ENCODE peak calls at places on chromosome 13, in seven cellular contexts. O is effector memory CD8-positive, alpha-beta T cell; C is gastrocnemius medialis; Q is activated T-helper 17 cell treated with anti-CD3 and anti-CD28 coated beads, Interleukin-2, amount 50 U/mL, for 72 hours; E is Right ventricle myocardium superior; M is activated CD8-positive, alpha-beta memory T cell treated with anti-CD3 and anti-CD28 coated beads, Interleukin-2, amount 10 ng/mL, durations not matched to agents 7 days and 5 days; X is naive B cell. N is an unnamed sample.

GRCh38 chr13:48094404-48094780 is 512 bp downstream of the MED4 start:
- ATAC-seq in O (peak), C (peak), Q (peak), E (peak), M (peak), X (peak), N (peak)

GRCh38 chr13:95783747-95784146 is 106.8 kb downstream of the DNAJC3 start:
- ATAC-seq in O (no peak), C (no peak), Q (no peak), E (no peak), M (no peak), X (no peak), N (no peak)

GRCh38 chr13:93559718-93560117 is 333.1 kb downstream of the GPC6 start:
- ATAC-seq in O (no peak), C (no peak), Q (no peak), E (no peak), M (no peak), X (no peak), N (no peak)

GRCh38 chr13:67136157-67136556 is 94.0 kb downstream of the PCDH9 start:
- ATAC-seq in O (no peak), C (no peak), Q (no peak), E (peak), M (no peak), X (no peak), N (no peak)

GRCh38 chr13:55403887-55404487 is 1736.7 kb upstream of the PRR20A start:
- ATAC-seq in O (no peak), C (no peak), Q (no peak), E (no peak), M (no peak), X (no peak), N (no peak)

GRCh38 chr13:29434217-29434940 is 161.1 kb downstream of the SLC7A1 start:
- ATAC-seq in O (no peak), C (no peak), Q (no peak), E (no peak), M (no peak), X (peak), N (peak)

GRCh38 chr13:27628081-27628480 is 6.4 kb downstream of the POLR1D start:
- ATAC-seq in O (no peak), C (no peak), Q (no peak), E (no peak), M (no peak), X (no peak), N (no peak)

GRCh38 chr13:44374348-44374712 is 706 bp downstream of the SERP2 start:
- ATAC-seq in O (no peak), C (no peak), Q (no peak), E (no peak), M (no peak), X (no peak), N (no peak)

GRCh38 chr13:51822106-51822840 is 18.3 kb upstream of the DHRS12 start:
- ATAC-seq in O (peak), C (no peak), Q (peak), E (no peak), M (no peak), X (no peak), N (no peak)

GRCh38 chr13:99215466-99215865 is 14.8 kb downstream of the UBAC2 start:
- ATAC-seq in O (peak), C (no peak), Q (peak), E (no peak), M (peak), X (peak), N (no peak)

GRCh38 chr13:98450495-98451167 is 126.3 kb downstream of the STK24 start:
- ATAC-seq in O (no peak), C (peak), Q (no peak), E (peak), M (peak), X (no peak), N (no peak)

GRCh38 chr13:22090114-22090513 is 419.2 kb downstream of the FGF9 start:
- ATAC-seq in O (no peak), C (no peak), Q (no peak), E (no peak), M (no peak), X (no peak), N (no peak)

GRCh38 chr13:110298566-110299321 is 8.2 kb downstream of the COL4A1 start:
- ATAC-seq in O (no peak), C (no peak), Q (peak), E (peak), M (peak), X (no peak), N (peak)

GRCh38 chr13:61833228-61833627 is 417.6 kb upstream of the PCDH20 start:
- ATAC-seq in O (no peak), C (no peak), Q (no peak), E (no peak), M (no peak), X (no peak), N (no peak)

GRCh38 chr13:112346173-112346898 is 29.8 kb upstream of the SPACA7 start:
- ATAC-seq in O (no peak), C (no peak), Q (no peak), E (no peak), M (no peak), X (no peak), N (no peak)

GRCh38 chr13:77516342-77516789 is 19.1 kb upstream of the SCEL start:
- ATAC-seq in O (no peak), C (no peak), Q (peak), E (no peak), M (peak), X (no peak), N (peak)

GRCh38 chr13:46131705-46132104 is 26.9 kb upstream of the CPB2 start:
- ATAC-seq in O (peak), C (no peak), Q (no peak), E (no peak), M (no peak), X (no peak), N (no peak)

GRCh38 chr13:44629465-44630183 is 53.5 kb upstream of the TSC22D1 start:
- ATAC-seq in O (no peak), C (no peak), Q (no peak), E (no peak), M (no peak), X (no peak), N (no peak)

GRCh38 chr13:39766464-39767167 is 111.2 kb downstream of the COG6 start:
- ATAC-seq in O (no peak), C (no peak), Q (no peak), E (peak), M (no peak), X (no peak), N (no peak)

GRCh38 chr13:85009447-85009846 is 789.8 kb downstream of the SLITRK6 start:
- ATAC-seq in O (no peak), C (no peak), Q (no peak), E (no peak), M (no peak), X (no peak), N (no peak)

GRCh38 chr13:51452391-51453307 is at the start of gene INTS6:
- ATAC-seq in O (peak), C (peak), Q (peak), E (peak), M (peak), X (peak), N (peak)

GRCh38 chr13:113557013-113557412 is 27.5 kb upstream of the TFDP1 start:
- ATAC-seq in O (no peak), C (no peak), Q (no peak), E (no peak), M (no peak), X (no peak), N (no peak)

GRCh38 chr13:98525852-98526512 is 50.9 kb downstream of the STK24 start:
- ATAC-seq in O (no peak), C (no peak), Q (peak), E (no peak), M (no peak), X (peak), N (peak)

GRCh38 chr13:109256866-109257760 is 529.3 kb downstream of the IRS2 start:
- ATAC-seq in O (no peak), C (peak), Q (no peak), E (peak), M (no peak), X (no peak), N (no peak)

GRCh38 chr13:28409648-28410047 is 85.3 kb downstream of the FLT1 start:
- ATAC-seq in O (no peak), C (no peak), Q (no peak), E (no peak), M (no peak), X (no peak), N (no peak)

GRCh38 chr13:42758515-42758914 is 22.9 kb upstream of the FAM216B start:
- ATAC-seq in O (no peak), C (no peak), Q (no peak), E (no peak), M (no peak), X (no peak), N (no peak)

GRCh38 chr13:109517516-109517915 is 268.9 kb downstream of the IRS2 start:
- ATAC-seq in O (no peak), C (no peak), Q (no peak), E (no peak), M (no peak), X (no peak), N (no peak)

GRCh38 chr13:100039740-100040139 is 49.2 kb upstream of the PCCA start:
- ATAC-seq in O (no peak), C (no peak), Q (no peak), E (no peak), M (no peak), X (no peak), N (no peak)

GRCh38 chr13:39970177-39970846 is 314.9 kb downstream of the COG6 start:
- ATAC-seq in O (no peak), C (no peak), Q (no peak), E (no peak), M (no peak), X (no peak), N (no peak)

GRCh38 chr13:40519637-40520036 is 146.8 kb downstream of the FOXO1 start:
- ATAC-seq in O (no peak), C (no peak), Q (no peak), E (peak), M (no peak), X (no peak), N (no peak)